ENCODE peak calls at places on chromosomes 2 and 18, in four cellular contexts. J, H, P and M are unnamed samples.

GRCh38 chr18:23920054-23920453 is 94.5 kb upstream of the TTC39C start:
- DNase-seq in P (no peak), H (no peak), J (no peak), M (no peak)

GRCh38 chr2:167279810-167280209 is 391.5 kb downstream of the XIRP2 start:
- DNase-seq in J (no peak), H (no peak), P (no peak), M (no peak)

GRCh38 chr18:8480506-8481328 is 128.5 kb upstream of the RAB12 start:
- DNase-seq in H (no peak), J (peak), P (no peak), M (peak)

GRCh38 chr2:230614913-230615332 is 97.7 kb upstream of the CAB39 start:
- DNase-seq in J (no peak), H (no peak), P (no peak), M (no peak)

GRCh38 chr2:39989888-39990287 is 210.8 kb upstream of the THUMPD2 start:
- DNase-seq in P (no peak), J (peak), H (no peak), M (no peak)

GRCh38 chr2:197324801-197325200 is 14.2 kb upstream of the ANKRD44 start:
- DNase-seq in J (no peak), H (no peak), P (no peak), M (no peak)

GRCh38 chr2:167708998-167709397 is 538.4 kb downstream of the STK39 start:
- DNase-seq in J (no peak), H (no peak), P (no peak), M (no peak)

GRCh38 chr2:73970850-73971471 is 13.7 kb upstream of the TET3 start:
- DNase-seq in H (peak), P (no peak), J (no peak), M (no peak)

GRCh38 chr2:196242131-196242620 is 70.8 kb upstream of the STK17B start:
- DNase-seq in J (peak), H (no peak), P (no peak), M (peak)

GRCh38 chr18:9968081-9968848 is 54.4 kb downstream of the VAPA start:
- DNase-seq in P (no peak), J (no peak), H (no peak), M (no peak)

GRCh38 chr2:179302764-179303561 is 38.3 kb upstream of the SESTD1 start:
- DNase-seq in P (no peak), J (no peak), H (no peak), M (peak)

GRCh38 chr2:26757873-26758789 is 6.0 kb upstream of the SLC35F6 start:
- DNase-seq in H (no peak), P (no peak), J (peak), M (peak)

GRCh38 chr18:42298744-42299685 is 344.0 kb downstream of the PIK3C3 start:
- DNase-seq in H (peak), J (peak), P (peak), M (peak)

GRCh38 chr2:183341057-183341456 is 216.8 kb downstream of the NUP35 start:
- DNase-seq in P (no peak), J (no peak), H (no peak), M (no peak)

GRCh38 chr18:9016819-9017169 is 85.7 kb upstream of the NDUFV2 start:
- DNase-seq in P (no peak), J (no peak), H (peak), M (no peak)

GRCh38 chr2:111930875-111931274 is 32.5 kb downstream of the MERTK start:
- DNase-seq in P (no peak), H (no peak), J (peak), M (peak)

GRCh38 chr2:47629501-47630460 is 153.2 kb upstream of the MSH6 start:
- DNase-seq in P (no peak), J (no peak), H (no peak), M (no peak)

GRCh38 chr2:101418704-101419663 is 31.7 kb upstream of the CREG2 start:
- DNase-seq in J (peak), H (no peak), P (peak), M (peak)

GRCh38 chr18:5073026-5073944 is 123.8 kb downstream of the AKAIN1 start:
- DNase-seq in J (peak), H (no peak), P (peak), M (peak)

GRCh38 chr2:30492185-30492584 is 45.1 kb downstream of the LCLAT1 start:
- DNase-seq in P (no peak), J (no peak), H (no peak), M (no peak)

GRCh38 chr2:128549094-128549493 is 230.4 kb upstream of the HS6ST1 start:
- DNase-seq in P (no peak), J (no peak), H (peak), M (no peak)

GRCh38 chr2:226213717-226214116 is 585.9 kb downstream of the IRS1 start:
- DNase-seq in H (no peak), P (no peak), J (peak), M (peak)

GRCh38 chr2:191521608-191522208 is 156.2 kb upstream of the NABP1 start:
- DNase-seq in P (peak), J (peak), H (no peak), M (peak)

GRCh38 chr2:150191349-150191748 is 296.1 kb downstream of the RND3 start:
- DNase-seq in H (no peak), P (no peak), J (peak), M (peak)

GRCh38 chr2:121944072-121944829 is 188.8 kb downstream of the TSN start:
- DNase-seq in H (no peak), J (peak), P (no peak), M (peak)

GRCh38 chr18:79476031-79476917 is 80.5 kb downstream of the NFATC1 start:
- DNase-seq in J (no peak), H (peak), P (no peak), M (no peak)

GRCh38 chr2:159872353-159872752 is 74.3 kb upstream of the CD302 start:
- DNase-seq in J (no peak), P (no peak), H (no peak), M (no peak)